ENCODE peak calls at places on chromosome 10, in seven cellular contexts. X is activated T-cell treated with anti-CD3 and anti-CD28 coated beads for 48 hours; M is HCT116; P is ACHN; R is mammary epithelial cell; D is Right ventricle myocardium superior; F is stimulated activated CD8-positive, alpha-beta memory T cell treated with anti-CD3 and anti-CD28 coated beads, Interleukin-7, amount 100 ng/mL, for 4 hours. Y is an unnamed sample.
A peak's percentile ranks its signal among the peaks of the same experiment; 100 is the strongest.

GRCh38 chr10:132492323-132493035 is 45.1 kb upstream of the INPP5A start:
- DNase-seq in M (no peak), R (no peak), F (no peak), X (no peak), P (no peak), D (peak; percentile 61), Y (no peak)

GRCh38 chr10:33336606-33337334 is 2.3 kb upstream of the NRP1 start:
- DNase-seq in X (no peak), D (peak; percentile 84), R (peak; percentile 44), P (no peak), M (no peak), F (no peak), Y (peak; percentile 85)

GRCh38 chr10:52452600-52453493 is 138.8 kb downstream of the DKK1 start:
- DNase-seq in D (no peak), X (no peak), F (no peak), R (no peak), M (no peak), P (no peak), Y (no peak)

GRCh38 chr10:101933976-101934375 is 90.4 kb upstream of the KCNIP2 start:
- DNase-seq in X (no peak), F (no peak), R (no peak), P (no peak), M (no peak), D (no peak), Y (no peak)

GRCh38 chr10:73495226-73495883 is 469 bp downstream of the PPP3CB start:
- DNase-seq in R (peak; percentile 92), F (peak; percentile 80), P (peak; percentile 95), X (peak; percentile 87), D (peak; percentile 94), M (peak; percentile 77), Y (peak; percentile 94)

GRCh38 chr10:71975891-71976725 is 11.9 kb downstream of the CHST3 start:
- DNase-seq in X (no peak), R (peak; percentile 89), D (no peak), P (peak; percentile 79), M (peak; percentile 45), F (no peak), Y (peak; percentile 87)

GRCh38 chr10:32004161-32004591 is 52.0 kb downstream of the KIF5B start:
- DNase-seq in R (no peak), M (no peak), X (no peak), P (no peak), F (no peak), D (peak; percentile 55), Y (no peak)

GRCh38 chr10:131750973-131751826 is 149.6 kb upstream of the PPP2R2D start:
- DNase-seq in M (no peak), X (no peak), F (no peak), P (no peak), R (no peak), D (no peak), Y (peak; percentile 51)

GRCh38 chr10:28326516-28327493 is 23.9 kb upstream of the MPP7 start:
- DNase-seq in P (no peak), R (peak; percentile 14), M (no peak), X (no peak), F (no peak), D (peak; percentile 47), Y (peak; percentile 58)

GRCh38 chr10:10498781-10499180 is 518.9 kb upstream of the CELF2 start:
- DNase-seq in R (no peak), X (no peak), M (no peak), D (no peak), P (no peak), F (no peak), Y (no peak)

GRCh38 chr10:114379631-114380041 is 24.7 kb downstream of the AFAP1L2 start:
- DNase-seq in R (no peak), M (no peak), X (no peak), D (no peak), P (no peak), F (no peak), Y (no peak)

GRCh38 chr10:34319197-34319846 is 495.8 kb downstream of the PARD3 start:
- DNase-seq in D (no peak), R (peak; percentile 88), M (peak; percentile 10), X (no peak), F (no peak), P (no peak), Y (no peak)

GRCh38 chr10:67621834-67622233 is 74.2 kb downstream of the CTNNA3 start:
- DNase-seq in X (no peak), R (no peak), D (no peak), P (no peak), F (no peak), M (no peak), Y (no peak)

GRCh38 chr10:13758302-13758701 is 171.5 kb downstream of the PRPF18 start:
- DNase-seq in P (peak; percentile 36), F (no peak), R (peak; percentile 85), M (peak; percentile 3), X (no peak), D (no peak), Y (no peak)

Y was measured in aorta.